ENCODE peak calls at places on chromosome 5, in six cellular contexts. A is NCI-H226, T is adrenal gland, K is NCI-H526, C is memory B cell, F is mesenteric fat pad. I is an unnamed sample.
A peak's percentile ranks its signal among the peaks of the same experiment; 100 is the strongest.

GRCh38 chr5:63439537-63439936 is 522.7 kb downstream of the HTR1A start:
- DNase-seq in C (no peak), T (no peak), A (no peak), K (no peak), F (no peak), I (peak; percentile 45)

GRCh38 chr5:31768784-31769183 is 129.9 kb downstream of the PDZD2 start:
- DNase-seq in K (peak; percentile 3), T (no peak), A (no peak), F (peak; percentile 18), C (no peak), I (no peak)

GRCh38 chr5:94021246-94021645 is 279.8 kb upstream of the POU5F2 start:
- DNase-seq in F (no peak), T (peak; percentile 65), C (no peak), A (peak; percentile 63), K (no peak), I (no peak)

GRCh38 chr5:147611483-147611882 is 101.6 kb upstream of the DPYSL3 start:
- DNase-seq in F (no peak), K (no peak), A (no peak), C (no peak), T (no peak), I (no peak)

GRCh38 chr5:154486427-154486866 is 8.4 kb upstream of the HAND1 start:
- DNase-seq in K (no peak), A (no peak), T (no peak), F (no peak), C (no peak), I (no peak)

GRCh38 chr5:179193746-179194145 is 133.6 kb downstream of the ZNF354C start:
- DNase-seq in T (no peak), K (no peak), A (no peak), F (no peak), C (no peak), I (peak; percentile 37)

GRCh38 chr5:172953776-172954189 is 5.4 kb upstream of the RPL26L1 start:
- DNase-seq in T (no peak), A (peak; percentile 94), C (no peak), K (no peak), F (no peak), I (no peak)

GRCh38 chr5:37198842-37199241 is 50.3 kb downstream of the CPLANE1 start:
- DNase-seq in C (no peak), A (no peak), F (no peak), K (no peak), T (peak; percentile 25), I (no peak)

GRCh38 chr5:52947208-52947607 is 41.9 kb upstream of the ITGA2 start:
- DNase-seq in C (no peak), K (no peak), T (no peak), F (no peak), A (no peak), I (no peak)

GRCh38 chr5:80101993-80102392 is 66.8 kb downstream of the THBS4 start:
- DNase-seq in F (no peak), K (no peak), A (no peak), C (no peak), T (no peak), I (no peak)

GRCh38 chr5:133782736-133783135 is 170.4 kb upstream of the FSTL4 start:
- DNase-seq in T (no peak), F (no peak), C (no peak), A (no peak), K (no peak), I (no peak)

GRCh38 chr5:126965061-126965475 is 65.3 kb downstream of the MARCHF3 start:
- DNase-seq in A (peak; percentile 93), T (no peak), F (no peak), K (no peak), C (no peak), I (no peak)

GRCh38 chr5:91562922-91563321 is 179.8 kb upstream of the ARRDC3 start:
- DNase-seq in T (no peak), F (no peak), C (no peak), A (no peak), K (no peak), I (no peak)

GRCh38 chr5:40681351-40682311 is 1.9 kb downstream of the PTGER4 start:
- DNase-seq in F (no peak), K (peak; percentile 43), C (peak; percentile 58), T (no peak), A (no peak), I (peak; percentile 82)

GRCh38 chr5:40089269-40089668 is 590.4 kb upstream of the PTGER4 start:
- DNase-seq in F (no peak), A (no peak), C (no peak), T (no peak), K (peak; percentile 4), I (no peak)

GRCh38 chr5:111235635-111236034 is 11.5 kb downstream of the CAMK4 start:
- DNase-seq in K (no peak), C (no peak), F (no peak), A (no peak), T (no peak), I (no peak)

GRCh38 chr5:99032234-99033013 is 103.6 kb upstream of the CHD1 start:
- DNase-seq in C (no peak), T (peak; percentile 52), K (peak; percentile 36), A (peak; percentile 53), F (no peak), I (no peak)

GRCh38 chr5:174837919-174838902 is 113.8 kb downstream of the MSX2 start:
- DNase-seq in T (peak; percentile 24), F (no peak), K (peak; percentile 28), A (no peak), C (no peak), I (no peak)

GRCh38 chr5:106959447-106959846 is 711.3 kb downstream of the EFNA5 start:
- DNase-seq in A (peak; percentile 71), C (no peak), T (no peak), F (no peak), K (no peak), I (no peak)

GRCh38 chr5:66342316-66342715 is 198.2 kb downstream of the SREK1 start:
- DNase-seq in C (no peak), K (no peak), F (no peak), T (no peak), A (no peak), I (no peak)

GRCh38 chr5:113034182-113034773 is 57.7 kb downstream of the DCP2 start:
- DNase-seq in A (peak; percentile 66), C (no peak), T (no peak), K (no peak), F (no peak), I (no peak)